ENCODE peak calls at places on chromosomes 11 and 22, in four cellular contexts. F, U, C and N are unnamed samples. For H3K4me1 and H3K9me3, the result is how much of the 10 kb centered on the place peaks cover.

GRCh38 chr11:122642971-122643370 is 12.6 kb upstream of the UBASH3B start:
- DNase-seq in F (no peak), U (peak), C (no peak), N (no peak)

GRCh38 chr11:1297011-1297575 is 12.3 kb downstream of the TOLLIP start:
- DNase-seq in F (no peak), U (no peak), C (no peak), N (no peak)

GRCh38 chr11:132379540-132379939 is 1009.1 kb downstream of the NTM start:
- DNase-seq in F (no peak), U (no peak), C (no peak), N (no peak)

GRCh38 chr11:108891909-108892511 is 227.1 kb downstream of the DDX10 start:
- DNase-seq in F (no peak), U (no peak), C (no peak), N (no peak)

GRCh38 chr11:85076535-85077330 is 550.4 kb downstream of the DLG2 start:
- DNase-seq in F (no peak), U (no peak), C (no peak), N (no peak)

GRCh38 chr11:126336065-126336464 is 19.4 kb upstream of the ST3GAL4 start:
- DNase-seq in F (no peak), U (no peak), C (no peak), N (no peak)

GRCh38 chr11:198236-198806 is 5.4 kb downstream of the SCGB1C1 start:
- DNase-seq in F (no peak), U (no peak), C (no peak), N (no peak)

GRCh38 chr22:19218541-19219233 is 40.2 kb upstream of the SLC25A1 start:
- DNase-seq in F (no peak), U (no peak), C (peak), N (no peak)

GRCh38 chr11:79304599-79305212 is 136.1 kb downstream of the TENM4 start:
- DNase-seq in F (no peak), U (no peak), C (no peak), N (no peak)

GRCh38 chr11:125074511-125075241 is 11.6 kb downstream of the SLC37A2 start:
- DNase-seq in F (no peak), U (no peak), C (peak), N (no peak)

GRCh38 chr11:107651672-107652071 is 60.2 kb downstream of the SLN start:
- DNase-seq in F (no peak), U (peak), C (no peak), N (no peak)

GRCh38 chr11:1302461-1303073 is 6.9 kb downstream of the TOLLIP start:
- DNase-seq in F (peak), U (no peak), C (no peak), N (no peak)

GRCh38 chr22:27823221-27823620 is 21.7 kb upstream of the MN1 start:
- DNase-seq in F (no peak), U (no peak), C (no peak), N (no peak)

GRCh38 chr11:3011891-3012885 is 20.1 kb upstream of the NAP1L4 start:
- DNase-seq in F (no peak), U (no peak), C (no peak), N (no peak)

GRCh38 chr22:20779813-20780148 is 5.9 kb downstream of the SERPIND1 start:
- DNase-seq in F (no peak), U (no peak), C (no peak), N (no peak)

GRCh38 chr11:30561691-30562412 is 24.3 kb downstream of the MPPED2 start:
- DNase-seq in F (no peak), U (no peak), C (no peak), N (no peak)

GRCh38 chr11:69799097-69799496 is 20.1 kb downstream of the FGF3 start:
- DNase-seq in F (no peak), U (no peak), C (no peak), N (no peak)
- H3K4me1 ChIP-seq in F (under half), U (under half), C (under half), N (under half)

GRCh38 chr11:112221263-112221835 is 4.9 kb upstream of the PTS start:
- DNase-seq in F (no peak), U (no peak), C (no peak), N (no peak)

GRCh38 chr11:112219476-112220232 is 6.6 kb upstream of the PTS start:
- DNase-seq in F (peak), U (peak), C (peak), N (peak)

GRCh38 chr11:112223125-112223524 is 3.1 kb upstream of the PTS start:
- DNase-seq in F (no peak), U (no peak), C (no peak), N (no peak)

GRCh38 chr11:112223754-112224532 is 2.3 kb upstream of the PTS start:
- DNase-seq in F (no peak), U (no peak), C (no peak), N (no peak)

DNA sequence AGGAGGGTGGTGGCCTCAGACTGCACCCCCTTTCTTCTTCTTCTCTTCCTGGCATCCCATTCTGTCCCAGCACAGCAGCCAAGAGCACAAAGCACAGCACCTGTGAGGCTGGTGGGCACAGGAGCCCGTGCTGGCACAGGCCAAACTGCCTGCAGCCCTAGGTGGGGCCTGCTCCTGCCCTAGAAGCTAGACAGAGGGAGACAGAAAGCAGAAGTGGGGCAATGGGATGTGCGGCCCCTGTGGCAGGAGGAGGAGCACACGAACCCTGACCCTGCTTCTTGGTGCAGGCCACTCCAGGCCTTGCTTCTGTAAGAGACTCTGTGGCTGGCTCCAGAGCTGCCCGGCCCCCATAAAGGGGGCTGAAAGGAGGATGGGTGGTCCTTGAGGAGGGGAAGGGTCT is 3.9 kb upstream of the PTS start:
- DNase-seq in F (no peak), U (no peak), C (no peak), N (no peak)
- TF ChIP-seq JUNB in F (no peak), U (no peak), C (no peak), N (no peak)

DNA sequence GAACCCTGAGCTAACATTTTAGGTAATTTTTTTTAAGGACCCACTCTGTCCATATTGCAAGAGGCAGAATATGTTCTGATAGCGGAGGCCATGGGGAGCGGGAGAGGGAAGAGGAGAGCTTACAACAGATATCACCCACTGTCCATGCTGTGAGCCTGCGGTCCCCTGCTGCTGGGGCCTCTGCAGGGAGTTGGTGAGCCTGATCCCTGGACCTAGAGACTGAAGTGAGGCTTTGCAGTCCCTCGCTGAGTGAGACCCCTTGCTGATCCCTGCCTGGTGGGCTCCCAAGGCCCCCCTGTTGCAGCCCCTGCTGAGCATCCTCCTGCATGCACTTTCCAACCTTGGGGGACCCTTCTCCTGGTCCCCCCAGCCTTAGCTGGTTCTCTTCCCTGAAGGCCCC is 12.5 kb downstream of the MIF start:
- DNase-seq in F (no peak), U (no peak), C (no peak), N (no peak)
- H3K9me3 ChIP-seq in F (under half), U (under half), C (under half), N (under half)

GRCh38 chr11:96103721-96104120 is 179.8 kb upstream of the MTMR2 start:
- DNase-seq in F (no peak), U (no peak), C (no peak), N (no peak)

GRCh38 chr11:96103102-96103501 is 179.2 kb upstream of the MTMR2 start:
- DNase-seq in F (no peak), U (no peak), C (peak), N (no peak)

GRCh38 chr11:96105197-96105895 is 181.4 kb upstream of the MTMR2 start:
- DNase-seq in F (peak), U (no peak), C (no peak), N (no peak)

GRCh38 chr11:96101146-96101545 is 177.2 kb upstream of the MTMR2 start:
- DNase-seq in F (no peak), U (no peak), C (no peak), N (no peak)

DNA sequence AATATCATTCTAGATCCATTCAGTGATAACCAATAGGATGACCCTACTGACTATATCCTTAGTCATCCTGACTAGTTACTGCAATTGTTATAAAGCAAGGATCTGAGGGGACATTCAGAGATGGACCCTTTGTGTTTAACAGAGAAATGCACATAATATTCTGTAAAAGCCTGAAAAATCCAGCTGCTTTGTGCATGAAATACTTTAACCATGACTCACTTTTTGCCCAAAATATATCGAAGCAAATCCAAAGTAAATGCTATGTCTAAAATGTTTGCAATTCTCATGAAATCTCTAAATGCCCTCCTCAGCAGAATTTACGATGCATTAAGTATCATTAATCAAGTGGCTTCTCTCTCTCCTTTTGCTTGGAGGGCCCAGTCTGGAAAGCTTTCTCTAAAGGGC is 178.8 kb upstream of the MTMR2 start:
- DNase-seq in F (no peak), U (no peak), C (no peak), N (no peak)
- H3K4me1 ChIP-seq in F (half or more), U (under half), C (under half), N (under half)

GRCh38 chr22:46447906-46448669 is 89.3 kb downstream of the CELSR1 start:
- DNase-seq in F (no peak), U (no peak), C (no peak), N (no peak)
- TF ChIP-seq JUNB in F (no peak), U (no peak), C (no peak), N (no peak)

GRCh38 chr22:49163960-49164690 is 663.5 kb downstream of the BRD1 start:
- DNase-seq in F (no peak), U (no peak), C (no peak), N (no peak)

GRCh38 chr22:49164773-49165320 is 662.8 kb downstream of the BRD1 start:
- DNase-seq in F (no peak), U (no peak), C (no peak), N (no peak)

GRCh38 chr22:49162841-49163240 is 664.8 kb downstream of the BRD1 start:
- DNase-seq in F (no peak), U (no peak), C (no peak), N (no peak)

GRCh38 chr22:49161002-49161850 is 666.4 kb downstream of the BRD1 start:
- DNase-seq in F (no peak), U (no peak), C (no peak), N (no peak)

GRCh38 chr22:49163258-49163959 is 664.3 kb downstream of the BRD1 start:
- DNase-seq in F (no peak), U (no peak), C (no peak), N (no peak)
- H3K9me3 ChIP-seq in F (under half), U (under half), C (under half), N (under half)

DNA sequence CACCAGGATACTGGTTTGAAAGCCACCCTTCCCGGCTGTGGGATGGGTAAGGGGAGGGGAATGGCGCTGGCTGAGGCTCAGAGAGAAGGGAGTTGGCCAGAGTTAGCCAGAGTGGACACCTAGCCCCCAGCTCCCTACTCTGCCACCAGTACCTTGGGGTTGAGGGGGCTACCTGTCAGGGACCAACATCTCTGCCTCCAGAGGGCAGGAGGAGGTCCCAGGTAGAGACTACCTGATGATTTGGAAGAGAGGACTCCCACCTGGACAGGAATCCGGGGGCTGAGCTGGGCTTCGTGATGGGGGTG is 3.7 kb downstream of the MYRF start:
- DNase-seq in F (no peak), U (no peak), C (no peak), N (no peak)
- H3K4me1 ChIP-seq in F (half or more), U (half or more), C (half or more), N (under half)

GRCh38 chr22:48477031-48477721 is 1350.5 kb downstream of the BRD1 start:
- DNase-seq in F (no peak), U (no peak), C (no peak), N (no peak)

GRCh38 chr22:48475661-48476345 is 1351.9 kb downstream of the BRD1 start:
- DNase-seq in F (no peak), U (no peak), C (no peak), N (no peak)

GRCh38 chr22:48474881-48475280 is 1352.8 kb downstream of the BRD1 start:
- DNase-seq in F (no peak), U (no peak), C (no peak), N (no peak)

GRCh38 chr22:48478124-48478523 is 1349.5 kb downstream of the BRD1 start:
- DNase-seq in F (no peak), U (no peak), C (no peak), N (no peak)

DNA sequence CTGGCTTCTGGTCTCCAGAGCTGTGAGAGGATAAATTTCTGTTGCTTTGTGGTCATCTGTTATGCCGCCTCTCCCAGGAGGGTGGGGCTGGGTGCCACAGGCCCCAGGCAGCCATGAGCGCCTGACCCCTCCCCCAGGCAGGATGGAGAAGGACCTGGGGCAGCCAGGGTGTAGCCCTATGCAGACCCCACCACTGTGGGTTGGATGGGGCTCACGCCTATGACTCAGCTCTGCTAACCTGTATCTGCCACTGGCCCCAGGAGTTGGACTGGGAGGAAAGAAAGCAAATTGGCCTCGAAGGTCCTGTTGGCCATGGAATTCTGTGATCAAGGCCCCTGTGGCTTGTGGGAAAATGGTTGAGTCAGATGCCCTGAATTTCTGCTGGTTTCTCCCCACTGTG is 1351.1 kb downstream of the BRD1 start:
- DNase-seq in F (no peak), U (no peak), C (no peak), N (no peak)
- TF ChIP-seq JUNB in F (no peak), U (no peak), C (no peak), N (no peak)